ENCODE peak calls at places on chromosome 9, in six cellular contexts. One of them, this sample, is unnamed.

GRCh38 chr9:97511762-97512429 is 10.4 kb downstream of the TMOD1 start:
- DNase-seq in pancreas: no peak
- DNase-seq in IMR-90: no peak
- DNase-seq in GM23248: no peak
- DNase-seq in cardiac muscle cell: no peak
- DNase-seq in left ventricle myocardium inferior: no peak
- DNase-seq in this sample: no peak

GRCh38 chr9:77663754-77664153 is 15.6 kb upstream of the GNA14 start:
- DNase-seq in pancreas: peak
- DNase-seq in IMR-90: peak
- DNase-seq in GM23248: peak
- DNase-seq in cardiac muscle cell: no peak
- DNase-seq in left ventricle myocardium inferior: no peak
- DNase-seq in this sample: no peak

GRCh38 chr9:69885931-69886330 is 65.3 kb downstream of the CFAP95 start:
- DNase-seq in pancreas: no peak
- DNase-seq in IMR-90: no peak
- DNase-seq in GM23248: peak
- DNase-seq in cardiac muscle cell: no peak
- DNase-seq in left ventricle myocardium inferior: no peak
- DNase-seq in this sample: no peak

GRCh38 chr9:100725376-100725775 is 147.5 kb downstream of the CAVIN4 start:
- DNase-seq in pancreas: no peak
- DNase-seq in IMR-90: no peak
- DNase-seq in GM23248: no peak
- DNase-seq in cardiac muscle cell: peak
- DNase-seq in left ventricle myocardium inferior: no peak
- DNase-seq in this sample: no peak

GRCh38 chr9:101569736-101570501 is 24.9 kb downstream of the PPP3R2 start:
- DNase-seq in pancreas: no peak
- DNase-seq in IMR-90: no peak
- DNase-seq in GM23248: no peak
- DNase-seq in cardiac muscle cell: peak
- DNase-seq in left ventricle myocardium inferior: no peak
- DNase-seq in this sample: no peak

GRCh38 chr9:68627594-68627993 is 77.4 kb upstream of the PIP5K1B start:
- DNase-seq in pancreas: no peak
- DNase-seq in IMR-90: no peak
- DNase-seq in GM23248: no peak
- DNase-seq in cardiac muscle cell: no peak
- DNase-seq in left ventricle myocardium inferior: no peak
- DNase-seq in this sample: no peak

GRCh38 chr9:85741112-85741874 is 461 bp downstream of the AGTPBP1 start:
- DNase-seq in pancreas: peak
- DNase-seq in IMR-90: peak
- DNase-seq in GM23248: peak
- DNase-seq in cardiac muscle cell: peak
- DNase-seq in left ventricle myocardium inferior: no peak
- DNase-seq in this sample: peak

GRCh38 chr9:128127568-128127989 is at the start of gene PTGES2:
- DNase-seq in pancreas: peak
- DNase-seq in IMR-90: peak
- DNase-seq in GM23248: peak
- DNase-seq in cardiac muscle cell: peak
- DNase-seq in left ventricle myocardium inferior: peak
- DNase-seq in this sample: peak

GRCh38 chr9:114266969-114267368 is 55.9 kb upstream of the ORM1 start:
- DNase-seq in pancreas: no peak
- DNase-seq in IMR-90: peak
- DNase-seq in GM23248: peak
- DNase-seq in cardiac muscle cell: peak
- DNase-seq in left ventricle myocardium inferior: no peak
- DNase-seq in this sample: no peak

GRCh38 chr9:130938652-130939404 is at the start of gene FIBCD1:
- DNase-seq in pancreas: no peak
- DNase-seq in IMR-90: peak
- DNase-seq in GM23248: peak
- DNase-seq in cardiac muscle cell: peak
- DNase-seq in left ventricle myocardium inferior: no peak
- DNase-seq in this sample: no peak

GRCh38 chr9:72946821-72947220 is 6.0 kb downstream of the ALDH1A1 start:
- DNase-seq in pancreas: no peak
- DNase-seq in IMR-90: no peak
- DNase-seq in GM23248: no peak
- DNase-seq in cardiac muscle cell: no peak
- DNase-seq in left ventricle myocardium inferior: no peak
- DNase-seq in this sample: no peak

GRCh38 chr9:97640290-97640689 is 6.7 kb downstream of the NCBP1 start:
- DNase-seq in pancreas: no peak
- DNase-seq in IMR-90: peak
- DNase-seq in GM23248: peak
- DNase-seq in cardiac muscle cell: peak
- DNase-seq in left ventricle myocardium inferior: no peak
- DNase-seq in this sample: no peak

GRCh38 chr9:68979538-68980314 is 34.2 kb downstream of the PRKACG start:
- DNase-seq in pancreas: no peak
- DNase-seq in IMR-90: no peak
- DNase-seq in GM23248: no peak
- DNase-seq in cardiac muscle cell: no peak
- DNase-seq in left ventricle myocardium inferior: peak
- DNase-seq in this sample: no peak

GRCh38 chr9:89431930-89432725 is 65.8 kb downstream of the SEMA4D start:
- DNase-seq in pancreas: no peak
- DNase-seq in IMR-90: no peak
- DNase-seq in GM23248: no peak
- DNase-seq in cardiac muscle cell: no peak
- DNase-seq in left ventricle myocardium inferior: no peak
- DNase-seq in this sample: no peak
- H3K27ac ChIP-seq in pancreas: no peak
- H3K27ac ChIP-seq in IMR-90: no peak
- H3K27ac ChIP-seq in GM23248: no peak
- H3K27ac ChIP-seq in cardiac muscle cell: no peak
- H3K27ac ChIP-seq in left ventricle myocardium inferior: peak
- H3K27ac ChIP-seq in this sample: peak

GRCh38 chr9:95074632-95075269 is 242.8 kb downstream of the FANCC start:
- DNase-seq in pancreas: peak
- DNase-seq in IMR-90: no peak
- DNase-seq in GM23248: no peak
- DNase-seq in cardiac muscle cell: no peak
- DNase-seq in left ventricle myocardium inferior: no peak
- DNase-seq in this sample: no peak
- H3K27ac ChIP-seq in pancreas: peak
- H3K27ac ChIP-seq in IMR-90: no peak
- H3K27ac ChIP-seq in GM23248: no peak
- H3K27ac ChIP-seq in cardiac muscle cell: no peak
- H3K27ac ChIP-seq in left ventricle myocardium inferior: peak
- H3K27ac ChIP-seq in this sample: peak

GRCh38 chr9:96214639-96215038 is 87.3 kb downstream of the HSD17B3 start:
- DNase-seq in pancreas: no peak
- DNase-seq in IMR-90: no peak
- DNase-seq in GM23248: no peak
- DNase-seq in cardiac muscle cell: no peak
- DNase-seq in left ventricle myocardium inferior: no peak
- DNase-seq in this sample: no peak

GRCh38 chr9:96217358-96217755 is 84.6 kb downstream of the HSD17B3 start:
- DNase-seq in pancreas: no peak
- DNase-seq in IMR-90: no peak
- DNase-seq in GM23248: no peak
- DNase-seq in cardiac muscle cell: peak
- DNase-seq in left ventricle myocardium inferior: peak
- DNase-seq in this sample: no peak

GRCh38 chr9:96217756-96218693 is 84.0 kb downstream of the HSD17B3 start:
- DNase-seq in pancreas: peak
- DNase-seq in IMR-90: peak
- DNase-seq in GM23248: peak
- DNase-seq in cardiac muscle cell: peak
- DNase-seq in left ventricle myocardium inferior: peak
- DNase-seq in this sample: peak

GRCh38 chr9:96216618-96217017 is 85.4 kb downstream of the HSD17B3 start:
- DNase-seq in pancreas: no peak
- DNase-seq in IMR-90: no peak
- DNase-seq in GM23248: no peak
- DNase-seq in cardiac muscle cell: no peak
- DNase-seq in left ventricle myocardium inferior: no peak
- DNase-seq in this sample: no peak

DNA sequence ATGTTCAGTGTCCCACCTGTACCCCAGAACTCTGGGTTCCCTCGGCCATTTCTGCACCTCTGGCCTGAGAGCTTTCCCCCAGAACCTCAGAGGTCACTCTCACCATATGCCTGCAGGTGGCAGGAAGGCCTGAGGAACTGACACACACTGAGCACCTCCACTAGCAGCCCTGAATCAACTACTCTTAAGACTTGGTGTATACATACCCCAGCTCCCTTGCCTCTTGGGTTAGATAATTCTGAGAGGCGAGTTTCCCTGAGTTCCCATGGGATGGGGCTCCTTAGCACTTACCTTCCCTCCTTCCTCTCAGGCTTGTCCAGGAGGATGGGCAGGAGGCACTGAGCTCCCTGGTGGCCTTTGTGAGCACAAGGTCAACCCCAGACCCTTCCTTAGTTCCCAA is 86.1 kb downstream of the HSD17B3 start:
- DNase-seq in pancreas: no peak
- DNase-seq in IMR-90: no peak
- DNase-seq in GM23248: no peak
- DNase-seq in cardiac muscle cell: no peak
- DNase-seq in left ventricle myocardium inferior: no peak
- DNase-seq in this sample: no peak
- H3K27ac ChIP-seq in pancreas: no peak
- H3K27ac ChIP-seq in IMR-90: no peak
- H3K27ac ChIP-seq in GM23248: no peak
- H3K27ac ChIP-seq in cardiac muscle cell: no peak
- H3K27ac ChIP-seq in left ventricle myocardium inferior: peak
- H3K27ac ChIP-seq in this sample: no peak

GRCh38 chr9:121741198-121741918 is 89.9 kb downstream of the DAB2IP start:
- DNase-seq in pancreas: no peak
- DNase-seq in IMR-90: no peak
- DNase-seq in GM23248: no peak
- DNase-seq in cardiac muscle cell: no peak
- DNase-seq in left ventricle myocardium inferior: no peak
- DNase-seq in this sample: no peak
- H3K27ac ChIP-seq in pancreas: no peak
- H3K27ac ChIP-seq in IMR-90: no peak
- H3K27ac ChIP-seq in GM23248: no peak
- H3K27ac ChIP-seq in cardiac muscle cell: no peak
- H3K27ac ChIP-seq in left ventricle myocardium inferior: peak
- H3K27ac ChIP-seq in this sample: peak

This sample was measured in dorsolateral prefrontal cortex.